ENCODE peak calls at places on chromosomes 1 and 21, in six cellular contexts. S, R, E, J, P and N are unnamed samples.

GRCh38 chr1:241235236-241235897 is 121.6 kb downstream of the RGS7 start:
- DNase-seq in S (no peak), R (no peak), E (peak; percentile 45), J (no peak), P (no peak), N (no peak)

GRCh38 chr21:15199414-15199813 is 134.6 kb upstream of the NRIP1 start:
- DNase-seq in S (no peak), R (no peak), E (no peak), J (no peak), P (no peak), N (no peak)

GRCh38 chr1:21741206-21741605 is 41.7 kb downstream of the USP48 start:
- DNase-seq in S (no peak), R (no peak), E (peak; percentile 5), J (no peak), P (no peak), N (no peak)

GRCh38 chr21:30340714-30341573 is 3.5 kb upstream of the KRTAP27-1 start:
- DNase-seq in S (no peak), R (peak; percentile 1), E (no peak), J (peak; percentile 51), P (no peak), N (no peak)

GRCh38 chr1:115530407-115530806 is 111.4 kb upstream of the VANGL1 start:
- DNase-seq in S (no peak), R (no peak), E (peak; percentile 82), J (peak; percentile 88), P (no peak), N (no peak)

GRCh38 chr1:45306319-45306718 is 20.4 kb upstream of the HPDL start:
- DNase-seq in S (no peak), R (no peak), E (peak; percentile 63), J (peak; percentile 68), P (no peak), N (no peak)

GRCh38 chr1:181117648-181118449 is 29.3 kb downstream of the IER5 start:
- DNase-seq in S (no peak), R (no peak), E (peak; percentile 95), J (peak; percentile 49), P (no peak), N (no peak)

GRCh38 chr1:45685308-45686080 is 839 bp downstream of the GPBP1L1 start:
- DNase-seq in S (no peak), R (peak; percentile 5), E (peak; percentile 16), J (no peak), P (no peak), N (no peak)

GRCh38 chr1:13916530-13916929 is 216.5 kb downstream of the PRDM2 start:
- DNase-seq in S (no peak), R (no peak), E (no peak), J (no peak), P (no peak), N (no peak)

GRCh38 chr1:230306158-230306557 is 120.0 kb downstream of the PGBD5 start:
- DNase-seq in S (no peak), R (no peak), E (no peak), J (no peak), P (no peak), N (no peak)

GRCh38 chr1:157399984-157400382 is 152.3 kb downstream of the FCRL5 start:
- DNase-seq in S (no peak), R (no peak), E (no peak), J (no peak), P (no peak), N (no peak)

GRCh38 chr1:208036918-208037567 is 126.1 kb upstream of the CD34 start:
- DNase-seq in S (no peak), R (no peak), E (no peak), J (no peak), P (no peak), N (no peak)

GRCh38 chr21:43333301-43334062 is 93.4 kb downstream of the SIK1 start:
- DNase-seq in S (no peak), R (no peak), E (peak; percentile 98), J (peak; percentile 85), P (peak; percentile 59), N (peak; percentile 66)

GRCh38 chr21:33736569-33736968 is 94.3 kb downstream of the ITSN1 start:
- DNase-seq in S (no peak), R (no peak), E (no peak), J (no peak), P (no peak), N (no peak)

GRCh38 chr1:211551628-211552465 is 27.1 kb downstream of the SLC30A1 start:
- DNase-seq in S (peak; percentile 40), R (no peak), E (peak; percentile 44), J (peak; percentile 61), P (no peak), N (no peak)

GRCh38 chr1:224747578-224747977 is 131.5 kb downstream of the CNIH3 start:
- DNase-seq in S (no peak), R (no peak), E (peak; percentile 22), J (peak; percentile 77), P (no peak), N (no peak)

GRCh38 chr1:38062361-38063288 is 16.0 kb upstream of the POU3F1 start:
- DNase-seq in S (no peak), R (no peak), E (no peak), J (no peak), P (no peak), N (no peak)

GRCh38 chr21:16117851-16118592 is 388.2 kb downstream of the USP25 start:
- DNase-seq in S (no peak), R (no peak), E (peak; percentile 69), J (peak; percentile 2), P (no peak), N (no peak)

GRCh38 chr1:181204530-181204929 is 116.0 kb downstream of the IER5 start:
- DNase-seq in S (peak; percentile 21), R (no peak), E (no peak), J (no peak), P (no peak), N (no peak)

GRCh38 chr1:55445416-55445815 is 230.3 kb upstream of the USP24 start:
- DNase-seq in S (no peak), R (no peak), E (no peak), J (no peak), P (no peak), N (no peak)

GRCh38 chr1:10556430-10557005 is 81.8 kb downstream of the PEX14 start:
- DNase-seq in S (no peak), R (no peak), E (no peak), J (no peak), P (no peak), N (peak; percentile 56)

GRCh38 chr1:201773764-201774163 is 55.2 kb upstream of the IPO9 start:
- DNase-seq in S (no peak), R (no peak), E (no peak), J (peak; percentile 66), P (no peak), N (no peak)

GRCh38 chr21:34797926-34798595 is 129.3 kb downstream of the CLIC6 start:
- DNase-seq in S (no peak), R (no peak), E (no peak), J (no peak), P (no peak), N (no peak)

GRCh38 chr1:234539666-234540403 is 60.9 kb upstream of the TARBP1 start:
- DNase-seq in S (peak; percentile 61), R (no peak), E (no peak), J (no peak), P (no peak), N (no peak)

GRCh38 chr1:104064391-104064790 is 314.7 kb downstream of the AMY1C start:
- DNase-seq in S (no peak), R (no peak), E (no peak), J (no peak), P (no peak), N (no peak)

GRCh38 chr1:28021064-28021463 is 61.3 kb downstream of the XKR8 start:
- DNase-seq in S (no peak), R (no peak), E (no peak), J (no peak), P (no peak), N (no peak)

GRCh38 chr1:64019818-64020217 is 183.6 kb upstream of the UBE2U start:
- DNase-seq in S (no peak), R (peak; percentile 10), E (peak; percentile 77), J (peak; percentile 72), P (no peak), N (no peak)

GRCh38 chr21:21897275-21897883 is 899.2 kb downstream of the NCAM2 start:
- DNase-seq in S (no peak), R (no peak), E (no peak), J (no peak), P (no peak), N (no peak)

GRCh38 chr21:42382915-42383314 is 12.9 kb downstream of the TMPRSS3 start:
- DNase-seq in S (no peak), R (no peak), E (no peak), J (no peak), P (no peak), N (no peak)

GRCh38 chr1:167820684-167821355 is 93.1 kb downstream of the ADCY10 start:
- DNase-seq in S (no peak), R (no peak), E (no peak), J (peak; percentile 46), P (no peak), N (no peak)

GRCh38 chr1:150151291-150152181 is 1.8 kb downstream of the PLEKHO1 start:
- DNase-seq in S (peak; percentile 85), R (no peak), E (peak; percentile 45), J (peak; percentile 35), P (no peak), N (peak; percentile 59)

GRCh38 chr1:244919320-244920282 is 55.3 kb upstream of the HNRNPU start:
- DNase-seq in S (no peak), R (no peak), E (peak; percentile 6), J (no peak), P (no peak), N (no peak)